ENCODE peak calls at places on chromosomes 13 and 19, in four cellular contexts. I, T, S and L are unnamed samples.

GRCh38 chr19:1553415-1553814 is 14.7 kb downstream of the MEX3D start:
- DNase-seq in I (no peak), T (no peak), S (no peak), L (no peak)

GRCh38 chr19:41373993-41374392 is 2.3 kb upstream of the TMEM91 start:
- DNase-seq in I (no peak), T (no peak), S (no peak), L (no peak)

GRCh38 chr13:98599502-98600328 is 22.8 kb upstream of the STK24 start:
- DNase-seq in I (peak), T (no peak), S (no peak), L (no peak)

GRCh38 chr13:51683537-51684050 is 99.3 kb downstream of the WDFY2 start:
- DNase-seq in I (no peak), T (no peak), S (no peak), L (no peak)

GRCh38 chr19:24054044-24054935 is 32.7 kb upstream of the ZNF254 start:
- DNase-seq in I (peak), T (no peak), S (no peak), L (peak)

GRCh38 chr13:94251801-94252200 is 227.7 kb downstream of the DCT start:
- DNase-seq in I (no peak), T (no peak), S (no peak), L (no peak)

GRCh38 chr13:100451923-100452322 is 136.7 kb downstream of the GGACT start:
- DNase-seq in I (no peak), T (no peak), S (no peak), L (no peak)

GRCh38 chr13:80040219-80040976 is 300.5 kb downstream of the SPRY2 start:
- DNase-seq in I (no peak), T (no peak), S (no peak), L (peak)

GRCh38 chr19:32407004-32407992 is 1.7 kb downstream of the DPY19L3 start:
- DNase-seq in I (peak), T (peak), S (no peak), L (no peak)

GRCh38 chr19:13160557-13160956 is 10.3 kb downstream of the IER2 start:
- DNase-seq in I (no peak), T (no peak), S (no peak), L (no peak)

GRCh38 chr19:46704379-46705076 is 12.4 kb downstream of the PRKD2 start:
- DNase-seq in I (peak), T (peak), S (no peak), L (peak)

GRCh38 chr13:100454876-100455275 is 133.7 kb downstream of the GGACT start:
- DNase-seq in I (no peak), T (no peak), S (no peak), L (no peak)

GRCh38 chr19:42422092-42422575 is 5.1 kb downstream of the LIPE start:
- DNase-seq in I (no peak), T (no peak), S (no peak), L (no peak)

GRCh38 chr13:111361873-111362648 is 41.6 kb downstream of the TEX29 start:
- DNase-seq in I (no peak), T (no peak), S (no peak), L (no peak)

GRCh38 chr19:42528354-42529247 is at the start of gene CEACAM1:
- DNase-seq in I (peak), T (peak), S (no peak), L (no peak)

GRCh38 chr19:52590728-52591127 is 20.6 kb downstream of the ZNF701 start:
- DNase-seq in I (no peak), T (no peak), S (no peak), L (no peak)

GRCh38 chr19:1833540-1833939 is 14.7 kb downstream of the REXO1 start:
- DNase-seq in I (no peak), T (no peak), S (no peak), L (no peak)

GRCh38 chr13:96020155-96020575 is 33.0 kb downstream of the UGGT2 start:
- DNase-seq in I (peak), T (peak), S (no peak), L (peak)

GRCh38 chr13:98466634-98467236 is 110.2 kb downstream of the STK24 start:
- DNase-seq in I (peak), T (peak), S (no peak), L (peak)

GRCh38 chr19:14413765-14414171 is 5.4 kb downstream of the DDX39A start:
- DNase-seq in I (no peak), T (no peak), S (no peak), L (no peak)

GRCh38 chr19:4980087-4980486 is 11.2 kb downstream of the KDM4B start:
- DNase-seq in I (no peak), T (no peak), S (no peak), L (no peak)

GRCh38 chr19:1410136-1410786 is 2.9 kb downstream of the DAZAP1 start:
- DNase-seq in I (no peak), T (no peak), S (no peak), L (no peak)

GRCh38 chr13:41361501-41361900 is 50.4 kb downstream of the NAA16 start:
- DNase-seq in I (no peak), T (no peak), S (no peak), L (no peak)

GRCh38 chr13:45849408-45849807 is 2.1 kb downstream of the SIAH3 start:
- DNase-seq in I (no peak), T (no peak), S (no peak), L (no peak)

GRCh38 chr19:3725640-3726310 is 17.6 kb downstream of the TJP3 start:
- DNase-seq in I (no peak), T (peak), S (peak), L (no peak)

GRCh38 chr13:29767006-29767405 is 83.4 kb downstream of the UBL3 start:
- DNase-seq in I (no peak), T (no peak), S (no peak), L (no peak)
- TF ChIP-seq USF2 in I (no peak), T (no peak), S (no peak), L (no peak)

GRCh38 chr19:29694166-29694565 is 20.9 kb downstream of the C19orf12 start:
- DNase-seq in I (no peak), T (no peak), S (no peak), L (no peak)

GRCh38 chr19:29687244-29687896 is 22.1 kb downstream of the PLEKHF1 start:
- DNase-seq in I (no peak), T (no peak), S (no peak), L (no peak)

GRCh38 chr19:29687897-29688728 is 22.9 kb downstream of the PLEKHF1 start:
- DNase-seq in I (no peak), T (no peak), S (no peak), L (peak)

GRCh38 chr19:29694669-29695627 is 20.1 kb downstream of the C19orf12 start:
- DNase-seq in I (peak), T (peak), S (peak), L (peak)

DNA sequence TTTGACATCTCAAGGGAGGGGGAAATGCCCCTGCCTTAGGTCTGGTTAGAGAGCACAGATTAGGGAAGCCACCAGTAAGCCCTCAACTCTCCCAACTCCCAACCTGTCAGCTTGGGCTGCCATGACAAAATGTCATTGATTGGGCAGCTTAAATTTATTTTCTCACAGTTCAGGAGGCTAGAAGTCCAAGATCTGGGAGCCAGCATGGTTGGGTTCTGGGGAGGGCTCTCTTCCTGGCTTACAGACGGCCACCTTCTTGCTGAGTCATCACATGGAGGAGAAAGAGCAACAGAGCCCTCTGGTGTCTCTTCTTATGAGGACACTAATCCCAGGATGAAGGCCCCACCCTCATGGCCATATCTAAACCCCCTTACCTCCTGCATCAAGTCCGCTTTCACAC is 24.2 kb downstream of the C19orf12 start:
- DNase-seq in I (peak), T (peak), S (no peak), L (peak)
- TF ChIP-seq KDM1A in I (no peak), T (no peak), S (no peak), L (no peak)

GRCh38 chr13:23797276-23797903 is 91.8 kb downstream of the MIPEP start:
- DNase-seq in I (no peak), T (no peak), S (no peak), L (no peak)
- TF ChIP-seq USF2 in I (no peak), T (no peak), S (no peak), L (no peak)

DNA sequence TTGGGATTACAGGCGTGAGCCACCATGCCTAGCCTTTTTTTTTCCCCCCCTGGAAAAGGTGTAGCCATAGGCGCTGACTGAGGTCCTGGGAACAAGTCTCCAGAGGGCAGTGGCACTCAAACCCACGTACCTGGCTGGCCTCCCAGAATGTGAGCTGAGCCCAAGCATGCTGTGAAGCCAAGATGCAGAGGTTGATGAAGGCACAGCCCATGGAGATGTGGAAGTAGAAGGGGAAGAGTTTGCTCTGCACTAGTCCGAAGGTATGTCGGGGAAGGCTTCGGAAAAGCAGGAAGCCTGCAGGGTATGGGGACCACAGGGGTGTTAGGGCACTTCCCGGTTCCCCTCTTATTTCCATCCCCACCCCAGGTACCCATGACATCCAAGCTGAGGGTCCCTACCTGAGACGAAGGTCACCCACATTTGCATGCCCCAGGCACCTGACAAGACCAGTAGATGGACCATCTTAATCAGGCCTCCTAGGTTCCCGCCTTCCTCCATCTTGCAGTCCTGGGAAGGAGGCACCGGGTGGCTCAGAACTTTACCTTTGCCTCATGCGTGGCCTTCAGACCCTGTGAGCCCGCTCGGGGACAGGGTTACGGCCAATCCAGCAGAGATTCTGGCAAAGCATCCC is 831 bp downstream of the TMEM205 start:
- DNase-seq in I (no peak), T (no peak), S (no peak), L (no peak)
- TF ChIP-seq KDM1A in I (no peak), T (no peak), S (no peak), L (no peak)

GRCh38 chr19:48415869-48416268 is 22.4 kb downstream of the GRIN2D start:
- DNase-seq in I (no peak), T (no peak), S (no peak), L (no peak)

GRCh38 chr19:48415395-48415794 is 21.9 kb downstream of the GRIN2D start:
- DNase-seq in I (peak), T (peak), S (peak), L (peak)

GRCh38 chr19:48418317-48419064 is 25.0 kb downstream of the GRIN2D start:
- DNase-seq in I (no peak), T (peak), S (no peak), L (no peak)

GRCh38 chr19:48417436-48417835 is 24.0 kb downstream of the GRIN2D start:
- DNase-seq in I (peak), T (no peak), S (no peak), L (no peak)

GRCh38 chr19:48413879-48414623 is 20.6 kb downstream of the GRIN2D start:
- DNase-seq in I (no peak), T (no peak), S (no peak), L (peak)
- TF ChIP-seq USF2 in I (no peak), T (no peak), S (no peak), L (no peak)

GRCh38 chr13:113900646-113901045 is 36.8 kb upstream of the GAS6 start:
- DNase-seq in I (no peak), T (no peak), S (no peak), L (no peak)

GRCh38 chr13:113901231-113901630 is 37.4 kb upstream of the GAS6 start:
- DNase-seq in I (no peak), T (no peak), S (no peak), L (no peak)

GRCh38 chr13:113902536-113902935 is 38.7 kb upstream of the GAS6 start:
- DNase-seq in I (no peak), T (no peak), S (no peak), L (no peak)

GRCh38 chr13:113902956-113903355 is 39.1 kb upstream of the GAS6 start:
- DNase-seq in I (no peak), T (no peak), S (no peak), L (no peak)

DNA sequence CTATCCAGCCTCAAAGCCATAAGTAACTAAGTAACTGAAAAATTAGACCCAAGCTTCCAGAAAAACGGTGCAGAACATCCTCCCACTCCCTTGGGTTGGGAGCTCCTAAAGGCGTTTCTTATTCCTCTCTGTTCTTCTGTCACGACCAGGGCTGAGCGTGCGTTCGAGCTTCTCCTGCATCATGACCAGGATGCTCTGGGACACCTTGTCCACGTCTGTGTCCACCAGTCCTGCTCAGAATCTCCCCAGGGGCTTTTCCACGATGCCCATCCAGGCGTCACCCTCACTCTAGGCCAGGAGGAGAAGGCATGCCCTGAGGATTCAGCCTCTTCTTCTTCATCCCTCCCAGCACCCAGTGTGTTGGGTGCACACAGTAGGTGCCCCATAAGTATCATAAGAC is 37.8 kb upstream of the GAS6 start:
- DNase-seq in I (no peak), T (no peak), S (no peak), L (no peak)
- TF ChIP-seq KDM1A in I (no peak), T (no peak), S (no peak), L (no peak)

GRCh38 chr13:97435794-97436193 is 1.8 kb downstream of the RAP2A start:
- DNase-seq in I (no peak), T (no peak), S (no peak), L (no peak)
- TF ChIP-seq USF2 in I (no peak), T (no peak), S (no peak), L (no peak)

GRCh38 chr19:49883094-49883493 is 5.6 kb downstream of the TBC1D17 start:
- DNase-seq in I (no peak), T (no peak), S (no peak), L (no peak)

GRCh38 chr19:49887037-49887652 is 9.5 kb downstream of the IL4I1 start:
- DNase-seq in I (no peak), T (no peak), S (no peak), L (no peak)

GRCh38 chr19:49884109-49884508 is 6.6 kb downstream of the TBC1D17 start:
- DNase-seq in I (no peak), T (no peak), S (no peak), L (no peak)

GRCh38 chr19:49882643-49883042 is 5.1 kb downstream of the TBC1D17 start:
- DNase-seq in I (no peak), T (no peak), S (no peak), L (no peak)

GRCh38 chr19:49884760-49885159 is 7.3 kb downstream of the TBC1D17 start:
- DNase-seq in I (no peak), T (no peak), S (no peak), L (no peak)
- TF ChIP-seq KDM1A in I (no peak), T (no peak), S (no peak), L (no peak)

DNA sequence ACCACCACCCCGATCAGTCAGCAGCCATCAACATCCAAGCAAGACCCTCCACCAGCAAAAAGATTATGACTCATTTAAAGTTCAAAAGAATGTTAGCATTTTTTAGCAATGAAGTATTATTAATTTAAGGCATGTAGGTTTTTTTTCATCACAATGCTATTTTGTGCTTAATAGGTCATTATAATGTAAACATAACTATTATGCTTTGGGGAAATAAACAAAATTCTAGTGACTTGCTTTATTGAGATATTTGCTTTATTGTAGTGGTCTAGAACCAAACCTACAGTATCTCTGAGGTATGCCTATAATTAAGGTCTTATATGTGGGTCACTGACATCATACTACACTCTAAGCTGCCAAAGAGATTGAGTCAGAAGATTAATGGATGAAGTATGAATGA is 20.0 kb downstream of the KLF12 start:
- DNase-seq in I (no peak), T (no peak), S (no peak), L (no peak)
- TF ChIP-seq USF2 in I (no peak), T (no peak), S (no peak), L (no peak)